ENCODE peak calls at places on chromosomes 2 and 18, in seven cellular contexts. A, U, Q, Z, W, L and I are unnamed samples.

GRCh38 chr2:96138146-96139145 is at the start of gene ASTL:
- DNase-seq in W (peak; percentile 41), A (no peak), Z (peak; percentile 84), L (peak; percentile 87), Q (peak; percentile 19), U (no peak), I (peak; percentile 74)

GRCh38 chr2:48749820-48750739 is 5.4 kb downstream of the LHCGR start:
- DNase-seq in A (no peak), L (no peak), U (no peak), Z (no peak), Q (no peak), W (no peak), I (no peak)

GRCh38 chr2:157264099-157264498 is 6.6 kb downstream of the GALNT5 start:
- DNase-seq in Q (no peak), U (no peak), A (no peak), W (no peak), L (no peak), Z (no peak), I (no peak)

GRCh38 chr2:232479341-232480200 is 8.1 kb downstream of the ECEL1 start:
- DNase-seq in Q (no peak), A (no peak), Z (peak; percentile 69), L (no peak), W (no peak), U (no peak), I (no peak)

GRCh38 chr2:69742170-69742952 is 427 bp downstream of the ANXA4 start:
- DNase-seq in Z (no peak), U (no peak), A (no peak), L (no peak), Q (peak; percentile 37), W (no peak), I (no peak)

GRCh38 chr18:54390838-54391237 is 33.1 kb downstream of the C18orf54 start:
- DNase-seq in Z (no peak), Q (peak; percentile 41), W (no peak), L (no peak), U (no peak), A (no peak), I (no peak)

GRCh38 chr2:99524056-99524455 is 34.2 kb upstream of the REV1 start:
- DNase-seq in Q (no peak), U (no peak), L (no peak), A (no peak), W (no peak), Z (no peak), I (no peak)

GRCh38 chr2:102186676-102187190 is at the start of gene IL1RL2:
- DNase-seq in L (peak; percentile 46), Q (no peak), A (no peak), U (peak; percentile 54), Z (no peak), W (no peak), I (no peak)

GRCh38 chr18:74880706-74881289 is 283.1 kb downstream of the ZNF407 start:
- DNase-seq in Q (no peak), Z (no peak), A (no peak), W (no peak), U (no peak), L (no peak), I (no peak)

GRCh38 chr2:58666571-58666970 is 425.4 kb upstream of the FANCL start:
- DNase-seq in Q (no peak), L (no peak), A (no peak), W (no peak), Z (no peak), U (no peak), I (no peak)
- TF ChIP-seq POLR2AphosphoS5 in Q (no peak), L (no peak), A (no peak), W (no peak), Z (no peak), U (no peak), I (no peak)

GRCh38 chr2:75200140-75200985 is 1.0 kb upstream of the TACR1 start:
- DNase-seq in W (no peak), Z (peak; percentile 79), U (no peak), A (no peak), Q (peak; percentile 9), L (peak; percentile 21), I (no peak)
- TF ChIP-seq POLR2A in W (no peak), Z (no peak), U (no peak), A (no peak), Q (no peak), L (no peak), I (no peak)

DNA sequence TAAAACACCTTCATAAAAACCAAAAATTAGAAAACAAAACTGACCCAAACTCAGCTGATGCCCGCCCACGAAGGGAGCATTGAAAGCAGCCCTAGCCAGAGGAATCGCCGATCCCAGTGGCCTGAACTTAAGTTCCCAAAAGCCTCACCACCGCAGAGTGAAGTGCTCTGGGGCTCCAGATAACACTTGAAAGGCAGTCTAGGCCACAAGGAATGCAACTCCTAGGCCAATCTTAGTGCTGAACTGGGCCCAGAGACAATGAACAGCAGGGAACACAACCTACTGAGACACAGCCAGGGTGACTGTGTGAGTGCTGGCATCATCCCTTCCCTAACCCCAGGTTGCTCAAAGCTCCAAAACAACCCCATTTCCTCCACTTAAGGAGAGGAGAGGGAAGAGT is 59.6 kb upstream of the CHN1 start:
- DNase-seq in W (no peak), L (no peak), U (no peak), A (no peak), Z (no peak), Q (no peak), I (no peak)
- TF ChIP-seq POLR2AphosphoS5 in W (no peak), L (no peak), U (no peak), A (no peak), Z (no peak), Q (no peak), I (no peak)

DNA sequence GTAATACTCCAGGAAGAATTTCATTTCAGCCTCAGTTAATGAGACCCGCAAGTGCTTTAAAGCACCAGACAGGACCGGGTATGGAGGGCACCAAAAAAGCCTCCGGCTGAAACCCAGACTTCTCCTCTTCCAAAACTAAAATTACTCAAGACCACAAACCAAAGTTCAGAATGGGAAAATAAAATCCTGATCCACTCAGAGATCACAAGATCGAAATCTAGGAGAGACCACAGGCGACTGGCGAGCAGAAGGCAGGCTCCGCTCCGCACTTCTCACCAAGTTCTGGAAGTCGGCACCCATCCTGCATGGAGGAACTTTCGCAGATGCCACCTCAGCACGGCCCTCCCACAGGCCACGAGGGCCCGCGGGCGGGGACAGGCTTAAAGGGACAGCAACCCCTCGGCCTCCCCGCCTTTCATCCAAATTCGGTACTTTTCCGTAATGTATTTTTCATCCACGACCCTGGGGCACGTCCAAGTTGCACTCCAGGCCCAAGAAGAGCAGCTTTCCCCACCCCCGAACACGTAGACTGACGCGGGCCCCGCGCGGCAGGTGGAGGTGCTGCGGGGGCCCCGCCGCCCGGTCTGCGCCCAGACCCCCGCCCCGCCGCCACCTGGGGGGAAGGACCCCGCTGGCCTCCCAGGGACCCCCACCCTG is 43.7 kb downstream of the HDLBP start:
- DNase-seq in Q (peak; percentile 83), A (no peak), U (peak; percentile 83), Z (peak; percentile 94), L (peak; percentile 86), W (peak; percentile 29), I (peak; percentile 39)
- TF ChIP-seq POLR2A in Q (peak; percentile 52), A (no peak), U (no peak), Z (no peak), L (no peak), W (no peak), I (peak; percentile 39)

GRCh38 chr18:63683152-63683551 is 19.6 kb upstream of the SERPINB11 start:
- DNase-seq in L (no peak), W (no peak), U (no peak), Q (no peak), A (no peak), Z (no peak), I (no peak)
- TF ChIP-seq POLR2AphosphoS5 in L (no peak), W (no peak), U (no peak), Q (no peak), A (no peak), Z (no peak), I (no peak)

GRCh38 chr2:74553892-74554820 is at the start of the genes DOK1 and LOXL3:
- DNase-seq in Z (peak; percentile 97), W (peak; percentile 92), U (peak; percentile 63), L (peak; percentile 93), A (peak; percentile 87), Q (peak; percentile 69), I (peak; percentile 89)
- TF ChIP-seq POLR2A in Z (no peak), W (no peak), U (no peak), L (peak; percentile 49), A (peak; percentile 35), Q (peak; percentile 14), I (peak; percentile 8)